ENCODE peak calls at places on chromosomes 11 and 22, in four cellular contexts. H is IMR-90, I is H1, N is H9. C is an unnamed sample.

GRCh38 chr11:64796757-64797541 is 6.1 kb downstream of the MAP4K2 start:
- DNase-seq in N (no peak), I (no peak), H (no peak), C (no peak)

GRCh38 chr22:32574397-32574796 is 99.8 kb downstream of the FBXO7 start:
- DNase-seq in H (no peak), I (no peak), N (no peak), C (peak)

GRCh38 chr11:47891886-47892285 is 43.7 kb upstream of the NUP160 start:
- DNase-seq in I (no peak), N (no peak), H (no peak), C (no peak)

GRCh38 chr11:68929706-68930605 is 26.3 kb downstream of the IGHMBP2 start:
- DNase-seq in I (no peak), N (no peak), H (no peak), C (no peak)

GRCh38 chr11:28919194-28919593 is 811.0 kb downstream of the METTL15 start:
- DNase-seq in N (no peak), I (no peak), H (no peak), C (no peak)

GRCh38 chr11:65425971-65426838 is 3.6 kb downstream of the NEAT1 start:
- DNase-seq in I (no peak), H (peak), N (no peak), C (no peak)

GRCh38 chr22:37226087-37226486 is 13.8 kb upstream of the SSTR3 start:
- DNase-seq in H (no peak), N (no peak), I (no peak), C (no peak)

GRCh38 chr11:128375941-128376340 is 211.4 kb downstream of the ETS1 start:
- DNase-seq in H (no peak), I (no peak), N (no peak), C (no peak)

GRCh38 chr22:24503137-24503850 is 8.2 kb downstream of the UPB1 start:
- DNase-seq in H (peak), N (peak), I (no peak), C (peak)

GRCh38 chr11:118916842-118917388 is 8.8 kb downstream of the BCL9L start:
- DNase-seq in H (peak), N (peak), I (no peak), C (peak)

GRCh38 chr22:17964647-17965046 is 59.7 kb downstream of the MICAL3 start:
- DNase-seq in H (no peak), I (no peak), N (no peak), C (no peak)

GRCh38 chr22:25353516-25354445 is 134.3 kb downstream of the CRYBB2 start:
- DNase-seq in N (no peak), I (no peak), H (no peak), C (no peak)

GRCh38 chr22:36546932-36547331 is 18.0 kb upstream of the EIF3D start:
- DNase-seq in H (peak), I (no peak), N (no peak), C (peak)

GRCh38 chr11:27089746-27090145 is 49.1 kb downstream of the BBOX1 start:
- DNase-seq in H (no peak), I (no peak), N (no peak), C (no peak)

GRCh38 chr22:35835267-35835997 is 117.8 kb downstream of the APOL5 start:
- DNase-seq in N (no peak), I (no peak), H (peak), C (peak)

GRCh38 chr11:129881570-129882170 is 13.7 kb downstream of the NFRKB start:
- DNase-seq in I (no peak), N (peak), H (peak), C (peak)

GRCh38 chr11:120184946-120185677 is 25.7 kb upstream of the OAF start:
- DNase-seq in N (no peak), H (peak), I (no peak), C (no peak)

GRCh38 chr11:134440851-134441645 is 29.0 kb upstream of the B3GAT1 start:
- DNase-seq in N (no peak), I (no peak), H (no peak), C (no peak)

GRCh38 chr22:30206964-30207363 is 39.6 kb downstream of the LIF start:
- DNase-seq in N (peak), I (no peak), H (peak), C (peak)

GRCh38 chr11:11251394-11251970 is 101.6 kb downstream of the CSNK2A3 start:
- DNase-seq in H (no peak), N (no peak), I (no peak), C (no peak)

GRCh38 chr22:42078469-42079318 is 806 bp upstream of the SMDT1 start:
- DNase-seq in I (no peak), N (peak), H (no peak), C (no peak)

GRCh38 chr22:36016656-36017055 is 12.0 kb downstream of the RBFOX2 start:
- DNase-seq in I (no peak), N (no peak), H (no peak), C (no peak)

GRCh38 chr11:46582588-46582987 is 11.2 kb downstream of the AMBRA1 start:
- DNase-seq in I (no peak), H (no peak), N (no peak), C (no peak)

DNA sequence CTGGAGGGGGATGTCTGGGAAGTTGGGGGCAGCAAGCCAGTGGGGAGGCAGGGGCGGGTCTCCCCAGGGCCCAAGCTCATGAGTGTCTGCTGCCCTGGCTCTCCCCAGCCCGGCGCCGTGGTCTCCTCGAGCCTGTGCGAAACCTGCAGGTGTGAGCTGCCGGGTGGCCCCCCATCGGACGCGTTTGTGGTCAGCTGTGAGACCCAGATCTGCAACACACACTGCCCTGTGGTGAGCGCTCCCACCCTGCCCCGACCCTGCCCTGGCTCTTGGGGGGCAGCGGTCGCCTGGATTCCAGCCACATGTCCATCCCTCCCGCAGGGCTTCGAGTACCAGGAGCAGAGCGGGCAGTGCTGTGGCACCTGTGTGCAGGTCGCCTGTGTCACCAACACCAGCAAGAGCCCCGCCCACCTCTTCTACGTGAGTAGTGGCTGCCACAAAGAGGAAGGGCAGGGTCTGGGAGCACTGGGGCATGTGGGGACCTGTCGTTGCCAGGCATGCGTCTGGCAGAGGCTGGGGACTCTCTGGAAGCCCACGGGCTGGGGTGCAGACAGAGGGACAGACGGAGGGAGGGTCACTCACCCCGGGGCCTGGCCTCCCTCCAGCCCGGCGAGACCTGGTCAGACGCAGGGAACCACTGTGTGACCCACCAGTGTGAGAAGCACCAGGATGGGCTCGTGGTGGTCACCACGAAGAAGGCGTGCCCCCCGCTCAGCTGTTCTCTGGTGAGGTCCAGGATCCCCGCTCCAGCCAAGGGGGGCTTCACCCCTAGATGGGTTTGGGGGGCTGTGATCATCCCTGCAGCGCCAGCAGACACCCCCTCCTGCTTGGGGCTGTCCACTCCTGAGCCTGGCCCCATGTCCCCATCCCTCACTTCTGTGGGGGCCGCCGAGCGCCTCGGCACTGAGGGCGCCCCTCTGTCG is 23.8 kb upstream of the MUC5B start:
- DNase-seq in H (no peak), N (peak), I (no peak), C (no peak)
- H3K4ac ChIP-seq in H (no peak), N (no peak), I (no peak), C (no peak)

DNA sequence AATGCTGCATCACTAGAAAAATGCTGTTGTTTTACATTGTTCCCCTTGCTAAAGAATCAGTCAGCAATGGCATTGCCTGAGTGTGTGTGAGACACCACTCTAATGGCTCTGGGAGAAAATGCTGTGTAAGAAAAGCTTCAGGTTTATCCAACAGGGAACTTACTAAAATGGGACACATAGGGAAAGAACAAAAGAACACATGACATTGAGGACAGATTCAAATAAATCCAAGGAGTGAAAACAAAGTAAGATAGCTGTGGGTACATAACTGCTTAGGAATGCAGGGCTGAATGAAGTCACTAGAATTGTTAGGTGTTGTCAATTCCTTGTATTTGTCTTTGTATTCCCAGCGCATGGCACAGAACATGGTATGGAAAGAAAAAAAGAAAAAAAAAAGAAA is 24.2 kb downstream of the BLID start:
- DNase-seq in H (peak), I (no peak), N (no peak), C (no peak)
- H3K27ac ChIP-seq in H (peak), I (no peak), N (no peak), C (no peak)

GRCh38 chr11:125550780-125551179 is 18.5 kb upstream of the EI24 start:
- DNase-seq in N (no peak), H (no peak), I (no peak), C (no peak)

GRCh38 chr11:125553357-125553756 is 15.9 kb upstream of the EI24 start:
- DNase-seq in I (no peak), H (no peak), N (no peak), C (peak)

GRCh38 chr11:125551835-125552342 is 17.4 kb upstream of the EI24 start:
- DNase-seq in N (no peak), H (no peak), I (no peak), C (no peak)

GRCh38 chr11:125552927-125553326 is 16.4 kb upstream of the EI24 start:
- DNase-seq in I (no peak), H (no peak), N (no peak), C (no peak)

DNA sequence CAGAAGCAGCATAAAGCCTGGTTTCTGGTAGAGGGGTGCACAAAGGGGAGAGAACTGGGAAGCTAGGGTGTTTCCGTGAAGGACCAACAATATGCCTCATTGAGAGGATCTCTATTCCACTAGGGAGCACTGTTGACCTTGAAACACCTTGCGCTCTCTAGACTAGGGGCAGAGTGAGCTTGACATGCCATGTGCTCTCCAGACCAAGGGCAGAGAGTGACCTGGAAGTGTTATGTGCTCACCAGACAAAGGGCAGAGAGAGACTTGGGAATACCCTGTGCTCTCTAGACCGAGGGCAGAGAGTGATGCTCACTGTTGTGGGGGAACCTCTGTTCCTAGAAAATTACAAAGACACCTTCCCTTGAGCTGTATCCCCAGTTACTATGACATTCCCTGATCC is 15.2 kb upstream of the EI24 start:
- DNase-seq in H (no peak), I (no peak), N (no peak), C (no peak)
- H3K18ac ChIP-seq in H (no peak), I (no peak), N (no peak), C (no peak)

DNA sequence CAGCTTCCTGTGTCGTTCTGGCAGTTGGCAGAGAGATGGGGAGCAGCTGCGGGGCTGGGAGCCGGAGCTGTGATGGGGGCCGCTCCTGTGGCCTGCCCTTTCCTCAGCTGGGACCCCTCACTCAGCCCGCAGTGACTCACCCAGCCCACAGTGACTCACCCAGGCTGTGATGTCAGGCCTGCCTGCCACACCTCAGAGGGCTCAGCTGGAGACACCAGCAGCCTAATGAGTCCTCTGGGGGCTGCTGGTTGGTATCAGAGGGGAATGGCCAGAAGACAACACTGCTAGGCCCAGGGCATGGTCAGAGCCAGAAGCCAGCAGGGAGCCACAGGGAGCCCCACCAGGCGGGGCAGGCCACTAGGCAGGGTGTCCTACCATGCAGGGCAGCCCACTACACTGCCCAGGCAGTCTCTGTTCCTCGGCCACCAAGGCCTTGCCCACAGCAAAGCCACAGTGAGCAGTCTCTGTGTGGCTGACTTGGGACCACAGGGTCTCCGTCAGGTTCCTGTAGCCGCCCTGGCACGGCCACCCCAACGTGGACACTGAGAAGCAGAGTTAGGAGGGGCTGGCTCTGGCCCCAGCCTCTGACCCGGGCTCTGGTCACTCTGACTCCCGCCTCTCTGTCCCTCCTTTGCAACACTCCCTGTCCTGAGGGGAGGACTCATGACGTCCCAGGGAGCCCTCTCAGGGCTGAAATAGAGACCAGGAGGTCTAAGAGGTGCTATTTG is 4.3 kb upstream of the FXYD2 start:
- DNase-seq in N (peak), H (peak), I (no peak), C (peak)
- H3K4ac ChIP-seq in N (no peak), H (peak), I (no peak), C (no peak)

GRCh38 chr11:86673055-86673843 is 833 bp upstream of the ME3 start:
- DNase-seq in H (no peak), N (no peak), I (no peak), C (no peak)
- H3K27ac ChIP-seq in H (no peak), N (no peak), I (no peak), C (no peak)

GRCh38 chr22:27809700-27810365 is 8.3 kb upstream of the MN1 start:
- DNase-seq in I (no peak), N (no peak), H (no peak), C (no peak)

GRCh38 chr22:27810566-27810965 is 9.0 kb upstream of the MN1 start:
- DNase-seq in N (no peak), I (no peak), H (peak), C (peak)

GRCh38 chr22:27808730-27809129 is 7.2 kb upstream of the MN1 start:
- DNase-seq in N (no peak), I (no peak), H (no peak), C (no peak)

GRCh38 chr22:27811778-27812177 is 10.2 kb upstream of the MN1 start:
- DNase-seq in H (no peak), N (no peak), I (no peak), C (no peak)

GRCh38 chr22:27809226-27809625 is 7.7 kb upstream of the MN1 start:
- DNase-seq in I (no peak), N (peak), H (no peak), C (peak)
- H3K18ac ChIP-seq in I (no peak), N (no peak), H (no peak), C (no peak)

GRCh38 chr11:62885137-62885536 is 4.4 kb downstream of the SLC3A2 start:
- DNase-seq in H (no peak), N (no peak), I (no peak), C (no peak)
- H3K4ac ChIP-seq in H (no peak), N (no peak), I (no peak), C (no peak)

DNA sequence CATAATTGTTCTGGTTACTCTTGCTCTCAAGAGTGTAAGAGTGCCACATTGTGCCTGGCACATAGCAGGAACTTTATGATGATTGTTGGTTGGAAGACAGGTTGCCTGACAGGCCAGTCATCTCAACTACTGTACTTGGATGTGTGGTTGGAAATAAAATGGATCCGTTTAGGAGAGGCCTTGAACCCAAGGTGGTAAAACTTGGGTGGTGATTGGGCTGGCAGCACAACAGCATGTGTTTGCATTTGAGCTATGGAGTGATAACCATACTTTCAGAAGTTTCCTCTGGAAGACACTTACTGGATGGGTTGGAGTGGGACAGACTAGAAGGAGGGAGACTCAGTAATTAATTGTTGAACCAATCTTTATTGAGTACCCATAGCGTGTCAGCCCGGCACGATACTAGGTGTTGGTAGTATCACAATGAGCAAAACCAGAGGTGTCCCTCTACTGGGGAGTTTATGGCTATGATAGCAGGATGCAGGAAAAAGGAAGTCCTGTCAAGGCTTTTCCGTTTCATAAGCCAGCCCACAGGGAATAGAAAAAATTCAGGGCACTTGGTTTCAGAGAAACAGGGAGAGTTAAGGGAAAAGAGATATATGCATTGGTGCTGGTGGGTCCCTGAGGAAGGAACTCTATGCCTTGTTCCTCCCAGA is 3.1 kb upstream of the TMEM109 start:
- DNase-seq in N (no peak), H (no peak), I (no peak), C (peak)
- H3K27ac ChIP-seq in N (no peak), H (no peak), I (no peak), C (no peak)

C was measured in mesendoderm.